ENCODE peak calls at places on chromosomes 2 and 18, in ten cellular contexts. C is CD4-positive, alpha-beta T cell; S is heart right ventricle; B is tibial nerve; Y is uterus; I is ovary; E is Peyer's patch; T is HL-60; Q is lower lobe of right lung; K is endothelial cell of umbilical vein. J is an unnamed sample.
A peak's percentile ranks its signal among the peaks of the same experiment; 100 is the strongest.

GRCh38 chr2:49616800-49617199 is 462.5 kb upstream of the FSHR start:
- DNase-seq in C (no peak), Y (no peak), Q (no peak), T (no peak), E (no peak), B (no peak), I (no peak), S (no peak), K (no peak), J (no peak)

GRCh38 chr2:185284696-185285095 is 453.9 kb upstream of the FSIP2 start:
- DNase-seq in T (no peak), E (no peak), I (no peak), S (no peak), Q (no peak), B (no peak), Y (no peak), K (no peak), C (no peak), J (no peak)

GRCh38 chr2:236871500-236872001 is 214.1 kb upstream of the COPS8 start:
- DNase-seq in S (no peak), I (no peak), Q (peak; percentile 74), Y (no peak), T (peak; percentile 89), K (peak; percentile 96), E (no peak), B (no peak), C (no peak), J (peak; percentile 49)

GRCh38 chr2:176409671-176410070 is 140.4 kb downstream of the MTX2 start:
- DNase-seq in S (no peak), C (no peak), I (no peak), Y (no peak), B (no peak), Q (no peak), E (no peak), K (no peak), T (no peak), J (no peak)

GRCh38 chr18:7926526-7926925 is 359.4 kb downstream of the PTPRM start:
- DNase-seq in Y (no peak), S (no peak), E (no peak), K (peak; percentile 51), Q (no peak), I (no peak), B (no peak), T (no peak), C (no peak), J (no peak)

GRCh38 chr18:70339915-70340314 is 51.1 kb downstream of the SOCS6 start:
- DNase-seq in T (no peak), S (no peak), E (no peak), Q (no peak), C (no peak), Y (no peak), K (no peak), B (no peak), I (no peak), J (no peak)

GRCh38 chr2:191152841-191153240 is 2.0 kb upstream of the STAT4 start:
- DNase-seq in Q (no peak), K (no peak), E (no peak), I (no peak), B (no peak), T (no peak), C (no peak), Y (no peak), S (no peak), J (no peak)

GRCh38 chr18:21747764-21748693 is 7.4 kb downstream of the MIB1 start:
- DNase-seq in Q (no peak), I (no peak), S (no peak), B (no peak), Y (no peak), C (no peak), E (no peak), T (no peak), K (no peak), J (no peak)

GRCh38 chr18:22915337-22915736 is 17.8 kb upstream of the RBBP8 start:
- DNase-seq in E (no peak), Y (no peak), S (no peak), K (no peak), B (no peak), C (no peak), T (no peak), I (no peak), Q (no peak), J (no peak)

GRCh38 chr18:22913861-22914260 is 19.3 kb upstream of the RBBP8 start:
- DNase-seq in C (no peak), Q (peak; percentile 65), I (no peak), T (no peak), S (no peak), K (no peak), Y (no peak), E (no peak), B (no peak), J (no peak)

GRCh38 chr18:22912149-22912548 is 21.0 kb upstream of the RBBP8 start:
- DNase-seq in T (no peak), K (no peak), S (no peak), Q (no peak), E (no peak), B (no peak), I (no peak), C (no peak), Y (no peak), J (no peak)

GRCh38 chr18:22914633-22915032 is 18.5 kb upstream of the RBBP8 start:
- DNase-seq in I (no peak), T (no peak), B (no peak), Y (no peak), E (no peak), S (no peak), K (no peak), Q (no peak), C (no peak), J (no peak)

DNA sequence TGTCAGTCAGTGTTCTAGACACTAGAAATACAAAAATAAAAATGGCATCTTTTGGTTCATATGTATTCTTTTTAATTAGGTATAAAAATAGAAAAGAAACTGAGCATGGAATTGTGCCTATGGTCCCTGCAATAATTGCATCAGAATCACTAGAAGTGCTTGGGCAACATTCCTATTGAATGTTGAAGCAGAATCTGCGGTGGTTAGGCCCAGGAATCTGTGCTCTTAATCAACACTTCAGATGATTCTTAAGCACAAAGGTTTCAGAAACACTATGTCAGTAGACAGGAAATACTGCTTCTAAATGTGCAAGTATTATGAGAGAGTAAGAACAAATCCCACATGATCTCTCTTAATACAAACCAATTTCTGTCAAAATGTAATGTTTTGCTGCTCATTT is 20.3 kb upstream of the RBBP8 start:
- DNase-seq in S (no peak), Y (no peak), I (no peak), T (no peak), K (no peak), B (no peak), C (no peak), E (no peak), Q (no peak), J (no peak)
- H3K27ac ChIP-seq in S (no peak overlapping the region), Y (no peak overlapping the region), I (no peak overlapping the region), T (no peak overlapping the region), K (no peak overlapping the region), B (no peak overlapping the region), C (no peak overlapping the region), E (no peak overlapping the region), Q (peak overlapping the region; percentile 59), J (no peak overlapping the region)

GRCh38 chr2:102251042-102251848 is 60.1 kb upstream of the IL1RL1 start:
- DNase-seq in B (no peak), E (peak; percentile 71), S (peak; percentile 72), Y (peak; percentile 45), K (peak; percentile 23), T (peak; percentile 41), I (no peak), C (peak; percentile 75), Q (peak; percentile 83), J (peak; percentile 76)

GRCh38 chr2:102251849-102252203 is 59.5 kb upstream of the IL1RL1 start:
- DNase-seq in Q (no peak), T (no peak), B (no peak), K (no peak), S (no peak), E (no peak), C (no peak), I (no peak), Y (no peak), J (no peak)

GRCh38 chr2:102253140-102253752 is 58.1 kb upstream of the IL1RL1 start:
- DNase-seq in K (no peak), C (no peak), Y (no peak), I (no peak), B (no peak), E (no peak), S (no peak), Q (no peak), T (no peak), J (no peak)

GRCh38 chr2:102256281-102256680 is 55.1 kb upstream of the IL1RL1 start:
- DNase-seq in B (no peak), I (no peak), Q (no peak), Y (no peak), K (peak; percentile 61), S (no peak), C (no peak), T (no peak), E (no peak), J (no peak)

GRCh38 chr2:102253753-102254150 is 57.6 kb upstream of the IL1RL1 start:
- DNase-seq in Y (no peak), K (peak; percentile 41), I (no peak), T (no peak), E (no peak), S (no peak), Q (no peak), C (no peak), B (no peak), J (no peak)
- TF ChIP-seq CTCF in Y (no peak), K (no peak), I (no peak), T (no peak), E (no peak), S (peak; percentile 26), Q (no peak), C (no peak), B (no peak), J (no peak)

GRCh38 chr2:17879137-17879912 is 858 bp downstream of the KCNS3 start:
- DNase-seq in E (peak; percentile 87), S (peak; percentile 72), T (no peak), Y (peak; percentile 40), I (no peak), B (no peak), K (peak; percentile 7), Q (peak; percentile 76), C (no peak), J (peak; percentile 17)

GRCh38 chr2:17879913-17880274 is 1.4 kb downstream of the KCNS3 start:
- DNase-seq in C (no peak), Y (no peak), T (no peak), S (no peak), I (no peak), B (no peak), K (no peak), Q (no peak), E (no peak), J (no peak)

GRCh38 chr2:17876590-17876989 is 1.9 kb upstream of the KCNS3 start:
- DNase-seq in I (no peak), C (no peak), T (no peak), Y (no peak), S (no peak), K (no peak), E (no peak), B (no peak), Q (no peak), J (no peak)

GRCh38 chr2:17877811-17878221 is 651 bp upstream of the KCNS3 start:
- DNase-seq in S (peak; percentile 18), Y (no peak), T (peak; percentile 18), I (no peak), Q (peak; percentile 48), C (no peak), B (no peak), E (no peak), K (peak; percentile 11), J (no peak)

GRCh38 chr2:17878222-17879136 is at the start of gene KCNS3:
- DNase-seq in C (no peak), E (peak; percentile 72), I (no peak), T (no peak), S (peak; percentile 57), B (no peak), K (peak; percentile 12), Y (peak; percentile 25), Q (peak; percentile 62), J (peak; percentile 26)
- H3K27ac ChIP-seq in C (no peak within 1 kb of the TSS), E (no peak within 1 kb of the TSS), I (no peak within 1 kb of the TSS), T (no peak within 1 kb of the TSS), S (peak within 1 kb of the TSS; percentile 18), B (no peak within 1 kb of the TSS), K (no peak within 1 kb of the TSS), Y (peak within 1 kb of the TSS; percentile 50), Q (peak within 1 kb of the TSS; percentile 87), J (no peak within 1 kb of the TSS)

DNA sequence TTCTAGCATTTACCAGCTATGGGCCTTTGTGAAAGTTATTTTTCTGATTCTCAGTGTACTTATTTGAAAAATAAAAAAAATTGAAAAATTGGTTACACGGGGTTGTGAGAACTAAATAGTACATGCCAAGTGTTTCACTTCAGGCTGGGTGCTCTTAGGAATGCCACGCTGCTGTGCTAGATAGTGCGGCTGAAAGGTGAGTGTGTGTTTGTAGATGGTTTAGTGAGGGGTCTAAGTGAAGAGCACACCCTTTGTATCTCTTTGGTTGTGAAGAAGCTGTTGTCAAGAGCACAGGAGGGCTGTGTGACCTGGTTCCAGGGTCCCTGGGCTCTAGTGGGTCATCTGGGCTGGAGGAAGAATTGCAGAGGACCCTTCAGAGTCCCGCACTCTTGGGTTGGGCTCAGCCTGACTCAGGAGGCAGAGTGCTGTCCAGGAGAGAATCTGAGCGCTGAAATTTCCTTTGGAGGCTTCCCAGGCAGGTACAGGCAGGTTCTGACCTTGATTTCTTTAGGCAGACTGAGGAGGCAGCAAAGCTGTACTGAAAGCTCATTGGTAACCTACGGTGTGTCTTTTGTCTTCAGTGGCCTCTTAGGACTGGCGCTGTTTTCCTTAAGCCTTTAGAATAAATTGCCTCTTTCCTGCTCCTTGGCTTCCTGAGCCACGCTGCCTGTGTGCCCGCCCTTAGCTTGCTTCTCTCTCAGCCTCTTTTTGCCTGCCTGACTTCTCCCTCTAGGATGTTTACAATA is 44.4 kb downstream of the MAP4K4 start:
- DNase-seq in E (no peak), K (peak; percentile 68), B (no peak), Y (no peak), C (no peak), Q (no peak), I (no peak), S (no peak), T (no peak), J (no peak)
- TF ChIP-seq CTCF in E (no peak), K (no peak), B (no peak), Y (no peak), C (no peak), Q (no peak), I (no peak), S (no peak), T (no peak), J (no peak)